ENCODE peak calls at places on chromosomes 16 and 17, in four cellular contexts. A is SK-N-SH; B is SJSA1; F is CD8-positive, alpha-beta memory T cell. Y is an unnamed sample.

GRCh38 chr16:69563605-69564580 is 1.9 kb upstream of the NFAT5 start:
- DNase-seq in A (no peak), B (peak; percentile 28), F (peak; percentile 42), Y (no peak)

GRCh38 chr16:19659554-19659953 is 58.5 kb downstream of the KNOP1 start:
- DNase-seq in A (no peak), B (no peak), F (no peak), Y (no peak)

GRCh38 chr17:43732961-43733360 is 25.6 kb downstream of the SOST start:
- DNase-seq in A (no peak), B (peak; percentile 95), F (no peak), Y (no peak)

GRCh38 chr17:50758989-50759544 is 8.3 kb downstream of the ANKRD40CL start:
- DNase-seq in A (no peak), B (no peak), F (no peak), Y (no peak)

GRCh38 chr16:83990492-83990891 is 22.4 kb downstream of the NECAB2 start:
- DNase-seq in A (no peak), B (no peak), F (no peak), Y (no peak)

GRCh38 chr16:51753382-51753781 is 602.3 kb upstream of the SALL1 start:
- DNase-seq in A (no peak), B (no peak), F (no peak), Y (no peak)

GRCh38 chr16:12062343-12063003 is 85.9 kb downstream of the SNX29 start:
- DNase-seq in A (no peak), B (peak; percentile 6), F (no peak), Y (no peak)

GRCh38 chr16:15822957-15823356 is 33.9 kb downstream of the MYH11 start:
- DNase-seq in A (no peak), B (no peak), F (no peak), Y (no peak)

GRCh38 chr17:7191571-7192270 is 12.6 kb upstream of the ASGR1 start:
- DNase-seq in A (peak; percentile 86), B (no peak), F (no peak), Y (no peak)

GRCh38 chr16:89924298-89924924 is 1.3 kb downstream of the TUBB3 start:
- DNase-seq in A (peak; percentile 67), B (no peak), F (peak; percentile 24), Y (no peak)

GRCh38 chr17:4215882-4216411 is 47.8 kb downstream of the ANKFY1 start:
- DNase-seq in A (peak; percentile 18), B (no peak), F (no peak), Y (no peak)

GRCh38 chr17:45692661-45693060 is 91.5 kb upstream of the CRHR1 start:
- DNase-seq in A (no peak), B (no peak), F (no peak), Y (no peak)

GRCh38 chr17:42068979-42069378 is 18.6 kb upstream of the C17orf113 start:
- DNase-seq in A (no peak), B (no peak), F (no peak), Y (no peak)

GRCh38 chr16:86383488-86384262 is 126.7 kb upstream of the FOXF1 start:
- DNase-seq in A (no peak), B (peak; percentile 75), F (no peak), Y (no peak)

GRCh38 chr17:58691701-58692238 is at the start of gene TEX14:
- DNase-seq in A (no peak), B (no peak), F (no peak), Y (no peak)

GRCh38 chr17:65553646-65554567 is 7.5 kb downstream of the AXIN2 start:
- DNase-seq in A (peak; percentile 61), B (peak; percentile 57), F (no peak), Y (no peak)

GRCh38 chr17:2798679-2799078 is 2.4 kb downstream of the RAP1GAP2 start:
- DNase-seq in A (no peak), B (no peak), F (peak; percentile 29), Y (no peak)

GRCh38 chr17:76107507-76107906 is 3.9 kb upstream of the EXOC7 start:
- DNase-seq in A (peak; percentile 38), B (no peak), F (no peak), Y (no peak)

GRCh38 chr16:80828495-80828894 is 24.1 kb upstream of the CDYL2 start:
- DNase-seq in A (no peak), B (no peak), F (no peak), Y (no peak)

GRCh38 chr16:84218961-84219360 is 20.9 kb downstream of the KCNG4 start:
- DNase-seq in A (no peak), B (no peak), F (no peak), Y (no peak)

GRCh38 chr17:43003542-43004172 is 2.9 kb upstream of the IFI35 start:
- DNase-seq in A (no peak), B (no peak), F (no peak), Y (no peak)

GRCh38 chr16:50121278-50121677 is 31.8 kb upstream of the TENT4B start:
- DNase-seq in A (no peak), B (no peak), F (no peak), Y (no peak)

GRCh38 chr17:6587310-6587709 is 31.0 kb upstream of the PITPNM3 start:
- DNase-seq in A (no peak), B (no peak), F (no peak), Y (no peak)

GRCh38 chr17:49106366-49107210 is 26.0 kb upstream of the B4GALNT2 start:
- DNase-seq in A (no peak), B (peak; percentile 73), F (no peak), Y (no peak)

GRCh38 chr16:7325835-7326234 is 6.8 kb upstream of the RBFOX1 start:
- DNase-seq in A (no peak), B (no peak), F (no peak), Y (no peak)

DNA sequence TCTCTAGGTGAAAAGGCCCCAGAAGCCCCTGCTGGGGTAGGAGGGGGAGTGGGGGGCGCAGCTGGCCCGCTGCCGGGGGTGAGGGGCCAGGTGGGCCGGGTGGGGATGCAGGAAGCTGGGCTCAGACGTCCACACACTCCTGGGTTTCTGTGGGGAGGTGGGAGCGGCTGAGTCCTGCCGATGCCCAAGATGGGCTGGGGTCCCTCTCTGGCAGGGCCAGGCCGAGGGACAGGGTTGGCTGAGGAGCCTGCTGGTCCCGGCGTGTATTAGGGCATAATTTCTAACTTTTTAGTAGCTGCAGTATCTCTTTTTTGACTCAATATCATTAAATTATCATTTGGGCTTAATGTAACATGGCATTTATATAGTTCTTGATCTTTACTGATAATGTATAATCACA is 121.4 kb upstream of the CORO6 start:
- DNase-seq in A (peak; percentile 66), B (no peak), F (no peak), Y (no peak)
- H3K27ac ChIP-seq in A (peak overlapping the region; percentile 95), B (no peak overlapping the region), F (no peak overlapping the region), Y (no peak overlapping the region)

GRCh38 chr17:17235212-17236174 is 1.5 kb downstream of the FLCN start:
- DNase-seq in A (no peak), B (no peak), F (no peak), Y (no peak)
- H3K27ac ChIP-seq in A (no peak overlapping the region), B (no peak overlapping the region), F (peak overlapping the region; percentile 99), Y (peak overlapping the region; percentile 100)

DNA sequence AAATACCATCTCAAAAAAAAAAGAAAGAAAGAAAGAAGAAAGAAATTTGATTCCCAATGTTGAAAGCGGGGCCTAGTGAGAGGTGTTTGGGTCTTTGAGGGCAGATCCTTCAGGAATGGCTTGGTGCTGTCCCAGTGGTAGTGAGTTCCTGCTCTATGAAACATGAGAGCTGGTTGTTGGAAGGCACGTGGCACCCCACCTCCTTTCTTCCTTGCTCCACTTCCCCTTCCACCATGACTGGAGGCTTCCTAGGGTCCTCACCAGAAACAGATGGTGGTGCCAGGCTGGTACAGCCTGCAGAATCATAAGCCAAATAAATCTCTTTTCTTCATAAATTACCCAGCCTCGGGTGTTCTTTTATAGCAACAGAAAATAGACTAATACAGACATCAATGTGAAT is 147.3 kb upstream of the KCNJ18 start:
- DNase-seq in A (no peak), B (no peak), F (no peak), Y (no peak)
- H3K27ac ChIP-seq in A (no peak overlapping the region), B (no peak overlapping the region), F (no peak overlapping the region), Y (no peak overlapping the region)

GRCh38 chr17:77131919-77132318 is 8.8 kb upstream of the SEC14L1 start:
- DNase-seq in A (peak; percentile 66), B (no peak), F (no peak), Y (no peak)
- H3K27ac ChIP-seq in A (peak overlapping the region; percentile 44), B (no peak overlapping the region), F (no peak overlapping the region), Y (no peak overlapping the region)

GRCh38 chr16:2063861-2064260 is 16.1 kb downstream of the TSC2 start:
- DNase-seq in A (no peak), B (no peak), F (no peak), Y (no peak)
- H3K27ac ChIP-seq in A (no peak overlapping the region), B (no peak overlapping the region), F (no peak overlapping the region), Y (no peak overlapping the region)